ENCODE peak calls at places on chromosome 1, in nine cellular contexts. One of them, this sample, is unnamed.

GRCh38 chr1:89527750-89528381 is 3.2 kb downstream of the LRRC8B start:
- DNase-seq in GM13976: no peak
- DNase-seq in HuH-7.5: no peak
- DNase-seq in CD4-positive, alpha-beta memory T cell: no peak
- DNase-seq in hepatocyte: no peak
- DNase-seq in epithelial cell of esophagus: no peak
- DNase-seq in pancreas: no peak
- DNase-seq in GM10248: no peak
- DNase-seq in colonic mucosa: no peak
- DNase-seq in this sample: no peak

GRCh38 chr1:213507472-213508223 is 456.6 kb downstream of the RPS6KC1 start:
- DNase-seq in hepatocyte: no peak
- DNase-seq in epithelial cell of esophagus: no peak
- DNase-seq in HuH-7.5: no peak
- DNase-seq in pancreas: no peak
- DNase-seq in GM13976: no peak
- DNase-seq in CD4-positive, alpha-beta memory T cell: no peak
- DNase-seq in colonic mucosa: no peak
- DNase-seq in GM10248: no peak
- DNase-seq in this sample: no peak

GRCh38 chr1:15764890-15765289 is 6.3 kb downstream of the FBLIM1 start:
- DNase-seq in pancreas: peak; percentile 60
- DNase-seq in HuH-7.5: no peak
- DNase-seq in hepatocyte: no peak
- DNase-seq in CD4-positive, alpha-beta memory T cell: no peak
- DNase-seq in colonic mucosa: no peak
- DNase-seq in GM10248: no peak
- DNase-seq in GM13976: no peak
- DNase-seq in epithelial cell of esophagus: no peak
- DNase-seq in this sample: no peak

GRCh38 chr1:94792473-94792875 is 27.7 kb upstream of the SLC44A3 start:
- DNase-seq in colonic mucosa: no peak
- DNase-seq in pancreas: no peak
- DNase-seq in CD4-positive, alpha-beta memory T cell: no peak
- DNase-seq in HuH-7.5: no peak
- DNase-seq in GM13976: peak; percentile 47
- DNase-seq in GM10248: peak; percentile 44
- DNase-seq in hepatocyte: no peak
- DNase-seq in epithelial cell of esophagus: peak; percentile 87
- DNase-seq in this sample: no peak

GRCh38 chr1:153977250-153978240 is at the start of gene JTB:
- DNase-seq in pancreas: peak; percentile 86
- DNase-seq in GM13976: peak; percentile 93
- DNase-seq in epithelial cell of esophagus: peak; percentile 88
- DNase-seq in colonic mucosa: peak; percentile 94
- DNase-seq in CD4-positive, alpha-beta memory T cell: peak; percentile 79
- DNase-seq in hepatocyte: peak; percentile 93
- DNase-seq in GM10248: peak; percentile 91
- DNase-seq in HuH-7.5: peak; percentile 81
- DNase-seq in this sample: peak; percentile 85

GRCh38 chr1:228323401-228323800 is 83.2 kb downstream of the TRIM11 start:
- DNase-seq in hepatocyte: no peak
- DNase-seq in pancreas: no peak
- DNase-seq in CD4-positive, alpha-beta memory T cell: no peak
- DNase-seq in colonic mucosa: no peak
- DNase-seq in GM13976: no peak
- DNase-seq in GM10248: no peak
- DNase-seq in HuH-7.5: no peak
- DNase-seq in epithelial cell of esophagus: no peak
- DNase-seq in this sample: no peak

GRCh38 chr1:25492323-25492722 is 51.1 kb upstream of the LDLRAP1 start:
- DNase-seq in hepatocyte: no peak
- DNase-seq in GM10248: no peak
- DNase-seq in pancreas: no peak
- DNase-seq in CD4-positive, alpha-beta memory T cell: no peak
- DNase-seq in HuH-7.5: no peak
- DNase-seq in colonic mucosa: no peak
- DNase-seq in GM13976: no peak
- DNase-seq in epithelial cell of esophagus: no peak
- DNase-seq in this sample: no peak

GRCh38 chr1:172269644-172270043 is 150.8 kb upstream of the C1orf105 start:
- DNase-seq in epithelial cell of esophagus: peak; percentile 76
- DNase-seq in GM10248: no peak
- DNase-seq in HuH-7.5: no peak
- DNase-seq in hepatocyte: peak; percentile 47
- DNase-seq in CD4-positive, alpha-beta memory T cell: no peak
- DNase-seq in colonic mucosa: no peak
- DNase-seq in pancreas: no peak
- DNase-seq in GM13976: no peak
- DNase-seq in this sample: no peak

This sample was measured in nephron progenitor cell.